ENCODE peak calls at places on chromosome 10, in nine cellular contexts. G, U, H, L, T, C, B, D and A are unnamed samples.

GRCh38 chr10:86316990-86317389 is 49.6 kb downstream of the GRID1 start:
- DNase-seq in G (no peak), U (no peak), H (no peak), L (no peak), T (no peak), C (no peak), B (no peak), D (no peak), A (no peak)

GRCh38 chr10:15595260-15595659 is 124.5 kb downstream of the ITGA8 start:
- DNase-seq in G (no peak), U (no peak), H (no peak), L (no peak), T (no peak), C (no peak), B (no peak), D (no peak), A (no peak)

GRCh38 chr10:122462533-122463465 is 1.4 kb downstream of the HTRA1 start:
- DNase-seq in G (no peak), U (no peak), H (peak; percentile 19), L (no peak), T (peak; percentile 56), C (peak; percentile 34), B (no peak), D (peak; percentile 78), A (peak; percentile 27)

GRCh38 chr10:52632591-52632990 is 140.0 kb downstream of the MBL2 start:
- DNase-seq in G (no peak), U (no peak), H (peak; percentile 74), L (peak; percentile 34), T (no peak), C (peak; percentile 23), B (no peak), D (no peak), A (no peak)

GRCh38 chr10:118523775-118524174 is 71.7 kb downstream of the PRLHR start:
- DNase-seq in G (no peak), U (no peak), H (peak; percentile 35), L (no peak), T (no peak), C (no peak), B (no peak), D (peak; percentile 77), A (no peak)

GRCh38 chr10:43076311-43076875 is 476 bp upstream of the RET start:
- DNase-seq in G (no peak), U (no peak), H (no peak), L (peak; percentile 60), T (peak; percentile 79), C (peak; percentile 68), B (no peak), D (peak; percentile 20), A (no peak)

GRCh38 chr10:48289652-48290238 is 15.2 kb upstream of the FRMPD2 start:
- DNase-seq in G (peak; percentile 52), U (peak; percentile 57), H (peak; percentile 57), L (peak; percentile 82), T (peak; percentile 73), C (peak; percentile 85), B (peak; percentile 46), D (peak; percentile 66), A (peak; percentile 71)

GRCh38 chr10:60495357-60495756 is 105.7 kb upstream of the ANK3 start:
- DNase-seq in G (no peak), U (no peak), H (peak; percentile 82), L (no peak), T (no peak), C (no peak), B (no peak), D (peak; percentile 9), A (no peak)

GRCh38 chr10:124689911-124690498 is 54.2 kb downstream of the FAM53B start:
- DNase-seq in G (no peak), U (no peak), H (no peak), L (no peak), T (no peak), C (no peak), B (no peak), D (no peak), A (no peak)

GRCh38 chr10:97752956-97753355 is 16.0 kb downstream of the ZFYVE27 start:
- DNase-seq in G (no peak), U (no peak), H (no peak), L (no peak), T (no peak), C (no peak), B (no peak), D (no peak), A (no peak)

GRCh38 chr10:87000491-87000890 is 19.6 kb upstream of the FAM25A start:
- DNase-seq in G (no peak), U (no peak), H (peak; percentile 19), L (no peak), T (no peak), C (no peak), B (no peak), D (peak; percentile 64), A (no peak)

GRCh38 chr10:16950686-16951681 is 133.8 kb upstream of the RSU1 start:
- DNase-seq in G (no peak), U (peak; percentile 4), H (peak; percentile 23), L (peak; percentile 89), T (peak; percentile 38), C (peak; percentile 83), B (no peak), D (peak; percentile 83), A (peak; percentile 50)

GRCh38 chr10:124526621-124527267 is 65.1 kb downstream of the LHPP start:
- DNase-seq in G (no peak), U (no peak), H (no peak), L (no peak), T (no peak), C (no peak), B (no peak), D (no peak), A (no peak)

GRCh38 chr10:101308051-101308450 is 45.9 kb upstream of the BTRC start:
- DNase-seq in G (no peak), U (no peak), H (no peak), L (no peak), T (no peak), C (no peak), B (no peak), D (no peak), A (no peak)
- TF ChIP-seq EZH2phosphoT487 in G (no peak), U (no peak), H (no peak), L (no peak), T (no peak), C (no peak), B (no peak), D (no peak), A (no peak)

GRCh38 chr10:104333037-104333727 is 5.1 kb downstream of the ITPRIP start:
- DNase-seq in G (peak; percentile 27), U (no peak), H (no peak), L (peak; percentile 39), T (peak; percentile 7), C (no peak), B (no peak), D (no peak), A (no peak)
- H3K27ac ChIP-seq in G (no peak overlapping the region), U (no peak overlapping the region), H (peak overlapping the region; percentile 99), L (no peak overlapping the region), T (peak overlapping the region; percentile 96), C (no peak overlapping the region), B (no peak overlapping the region), D (no peak overlapping the region), A (no peak overlapping the region)

DNA sequence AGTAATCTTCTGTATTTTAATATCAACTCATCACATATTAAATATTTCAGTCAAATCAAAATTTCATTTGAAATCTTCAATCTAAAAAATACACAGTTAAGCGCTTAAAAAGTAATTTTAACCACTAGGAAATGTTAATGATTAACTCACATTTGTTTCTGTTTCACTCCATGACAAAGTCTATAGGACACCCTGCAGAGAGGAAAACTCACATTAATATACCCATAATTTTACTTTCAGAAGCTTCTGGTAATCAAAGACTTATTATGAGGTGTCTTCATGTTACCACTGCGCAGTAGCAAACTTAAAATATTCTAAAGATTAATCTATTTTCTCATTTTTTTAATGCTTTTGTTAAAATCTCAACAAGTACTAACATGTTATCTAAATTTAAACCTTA is 41.0 kb upstream of the ZNF518A start:
- DNase-seq in G (no peak), U (no peak), H (no peak), L (no peak), T (no peak), C (no peak), B (peak; percentile 12), D (no peak), A (no peak)
- H3K4me2 ChIP-seq in G (peak overlapping the region; percentile 68), U (peak overlapping the region; percentile 67), H (peak overlapping the region; percentile 98), L (peak overlapping the region; percentile 76), T (peak overlapping the region; percentile 78), C (no peak overlapping the region), B (peak overlapping the region; percentile 84), D (peak overlapping the region; percentile 84), A (peak overlapping the region; percentile 55)

DNA sequence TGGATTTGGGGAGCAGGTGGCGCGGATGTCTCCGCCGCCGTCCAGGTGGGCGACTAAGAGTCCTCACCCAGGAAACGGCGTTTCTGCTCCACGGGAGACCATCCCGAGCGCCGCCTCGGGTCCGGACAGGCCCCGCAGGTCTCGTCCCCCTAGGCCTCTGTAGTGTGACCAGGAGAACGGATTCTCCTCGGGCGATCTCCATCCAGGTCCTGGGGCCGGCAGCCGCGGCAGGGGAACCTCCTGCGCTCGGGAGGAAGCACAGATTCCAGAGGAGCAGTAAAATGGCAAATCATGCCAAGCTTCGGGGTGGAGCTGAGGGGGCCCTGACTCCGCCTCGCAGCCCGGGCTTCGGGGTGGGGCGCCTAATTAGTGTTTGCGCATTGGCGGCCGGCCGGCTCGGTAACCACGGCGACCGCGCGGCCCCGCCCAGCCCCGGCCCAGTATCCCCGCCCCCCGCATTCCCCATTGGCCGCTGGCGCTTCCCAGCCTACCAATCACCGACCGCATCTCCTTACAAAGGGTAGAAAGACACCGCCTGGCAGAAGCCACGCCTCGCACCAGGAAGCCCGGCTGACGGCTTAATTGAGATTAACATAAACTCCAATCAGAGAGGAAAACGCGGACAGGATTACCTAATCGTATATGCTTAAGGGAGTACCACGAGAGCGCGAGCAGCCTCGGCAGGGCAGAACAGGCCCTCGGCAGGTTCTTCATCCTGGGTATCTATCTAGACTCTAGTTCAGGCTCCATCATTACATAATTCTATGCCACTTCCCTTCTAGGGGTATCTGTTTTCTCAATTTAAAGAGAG is 168.6 kb downstream of the ARHGAP12 start:
- DNase-seq in G (peak; percentile 98), U (peak; percentile 86), H (peak; percentile 91), L (peak; percentile 99), T (peak; percentile 99), C (peak; percentile 99), B (peak; percentile 98), D (peak; percentile 98), A (peak; percentile 97)
- TF ChIP-seq EZH2phosphoT487 in G (no peak), U (no peak), H (no peak), L (no peak), T (no peak), C (no peak), B (no peak), D (no peak), A (no peak)